ENCODE peak calls at places on chromosomes 13 and 19, in four cellular contexts. Z is AG09319, I is cardiac muscle cell, A is osteoblast. R is an unnamed sample.

GRCh38 chr19:45424191-45425058 is 708 bp upstream of the ERCC1 start:
- DNase-seq in Z (peak; percentile 71), I (no peak), A (peak; percentile 97), R (peak; percentile 33)

GRCh38 chr19:11421607-11422098 is 2.5 kb upstream of the RGL3 start:
- DNase-seq in Z (no peak), I (peak; percentile 31), A (peak; percentile 93), R (peak; percentile 29)

GRCh38 chr13:20848203-20848602 is 54.3 kb downstream of the XPO4 start:
- DNase-seq in Z (no peak), I (no peak), A (no peak), R (no peak)

GRCh38 chr19:43534811-43535761 is 2.1 kb downstream of the ZNF575 start:
- DNase-seq in Z (no peak), I (peak; percentile 79), A (peak; percentile 94), R (peak; percentile 68)

GRCh38 chr13:114282143-114282685 is 813 bp downstream of the UPF3A start:
- DNase-seq in Z (no peak), I (peak; percentile 73), A (peak; percentile 86), R (peak; percentile 27)

GRCh38 chr13:24045456-24045996 is 115.0 kb upstream of the SPATA13 start:
- DNase-seq in Z (no peak), I (no peak), A (no peak), R (no peak)

GRCh38 chr13:89925107-89925506 is 1422.4 kb upstream of the MIR17HG start:
- DNase-seq in Z (no peak), I (peak; percentile 58), A (no peak), R (no peak)

GRCh38 chr19:23991170-23991569 is 76.5 kb downstream of the ZNF726 start:
- DNase-seq in Z (no peak), I (no peak), A (no peak), R (no peak)

GRCh38 chr19:55526216-55527196 is 10.4 kb downstream of the SBK2 start:
- DNase-seq in Z (peak; percentile 16), I (peak; percentile 56), A (peak; percentile 93), R (no peak)

GRCh38 chr19:15332311-15332996 is at the start of gene BRD4:
- DNase-seq in Z (no peak), I (peak; percentile 86), A (peak; percentile 99), R (peak; percentile 75)

GRCh38 chr19:38669532-38669931 is 22.1 kb downstream of the ACTN4 start:
- DNase-seq in Z (no peak), I (no peak), A (peak; percentile 15), R (no peak)

GRCh38 chr13:50850445-50850844 is 7.0 kb upstream of the DLEU7 start:
- DNase-seq in Z (no peak), I (no peak), A (no peak), R (no peak)

GRCh38 chr19:16040642-16041041 is 35.7 kb upstream of the TPM4 start:
- DNase-seq in Z (no peak), I (no peak), A (peak; percentile 61), R (no peak)

GRCh38 chr19:4277051-4277700 is 1.9 kb upstream of the SHD start:
- DNase-seq in Z (no peak), I (peak; percentile 42), A (peak; percentile 86), R (no peak)

GRCh38 chr13:91174886-91175501 is 172.5 kb upstream of the MIR17HG start:
- DNase-seq in Z (no peak), I (no peak), A (peak; percentile 39), R (no peak)

GRCh38 chr19:769610-770009 is 18.7 kb downstream of the MISP start:
- DNase-seq in Z (no peak), I (no peak), A (peak; percentile 36), R (no peak)

GRCh38 chr13:40087021-40088002 is 431.9 kb downstream of the COG6 start:
- DNase-seq in Z (no peak), I (no peak), A (no peak), R (no peak)

GRCh38 chr19:17677002-17677401 is 11.2 kb downstream of the UNC13A start:
- DNase-seq in Z (no peak), I (peak; percentile 20), A (no peak), R (no peak)
- TF ChIP-seq CTCF in Z (no peak), I (peak; percentile 9), A (no peak), R (peak; percentile 15)

GRCh38 chr13:53775807-53776206 is 747.2 kb downstream of the OLFM4 start:
- DNase-seq in Z (no peak), I (no peak), A (no peak), R (no peak)
- TF ChIP-seq CTCF in Z (no peak), I (no peak), A (no peak), R (peak; percentile 41)

DNA sequence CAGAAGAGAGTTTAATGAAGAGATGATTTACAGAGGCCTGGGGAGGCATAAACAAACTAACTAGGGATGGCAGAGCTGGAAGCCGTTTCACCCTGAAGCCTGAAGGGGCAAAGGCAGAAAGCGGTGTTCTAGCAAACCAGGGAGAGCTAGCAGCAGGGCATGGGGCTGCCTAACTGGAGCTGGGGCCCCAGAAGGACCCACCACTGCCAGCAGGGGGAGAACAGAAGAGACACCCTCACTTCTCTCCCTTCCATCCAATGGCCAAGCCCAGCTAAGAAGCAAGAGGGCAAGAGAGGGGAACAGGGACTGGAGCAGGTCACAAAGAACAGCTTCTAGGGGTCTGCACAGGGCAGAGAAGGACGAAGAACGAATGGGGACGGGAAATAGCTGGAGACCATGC is 195.5 kb downstream of the KATNAL1 start:
- DNase-seq in Z (no peak), I (no peak), A (peak; percentile 88), R (no peak)
- TF ChIP-seq CTCF in Z (peak; percentile 17), I (peak; percentile 10), A (peak; percentile 33), R (peak; percentile 35)

GRCh38 chr13:47798906-47799305 is 202.2 kb downstream of the SUCLA2 start:
- DNase-seq in Z (no peak), I (peak; percentile 5), A (no peak), R (no peak)
- TF ChIP-seq CTCF in Z (peak; percentile 44), I (peak; percentile 57), A (peak; percentile 44), R (no peak)

GRCh38 chr13:44141725-44142539 is 231.7 kb upstream of the SERP2 start:
- DNase-seq in Z (peak; percentile 91), I (peak; percentile 98), A (peak; percentile 98), R (peak; percentile 100)
- TF ChIP-seq CTCF in Z (no peak), I (no peak), A (no peak), R (peak; percentile 40)

DNA sequence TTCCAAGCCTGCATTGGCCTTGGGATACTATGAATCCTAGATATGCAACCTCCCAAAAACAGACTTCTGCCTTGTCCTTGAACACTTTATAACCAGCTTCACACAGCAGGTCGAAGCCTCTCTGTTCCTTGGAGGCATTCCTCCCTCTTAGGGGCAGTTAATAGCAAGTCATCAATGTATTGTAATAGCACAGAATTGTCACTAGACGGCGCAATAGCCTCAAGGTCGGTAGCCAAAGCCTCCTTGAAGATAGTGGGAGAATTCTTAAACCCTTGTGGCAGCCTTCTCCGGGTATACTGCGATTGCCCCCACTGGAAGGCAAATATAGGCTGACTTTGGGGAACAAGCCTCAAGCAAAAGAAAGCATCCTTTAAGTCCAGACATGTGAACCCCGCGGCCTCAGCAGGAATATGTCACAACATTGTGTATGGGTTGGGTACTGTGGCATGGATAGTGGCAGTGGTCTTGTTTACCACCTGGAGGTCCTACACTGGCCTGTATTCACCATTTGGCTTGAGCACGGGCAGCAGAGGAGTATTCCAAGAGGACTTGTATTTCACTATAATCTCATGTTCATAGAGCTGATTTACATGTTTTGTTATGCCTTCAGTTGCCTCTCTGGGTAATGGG is 61.1 kb downstream of the ZNF431 start:
- DNase-seq in Z (peak; percentile 1), I (peak; percentile 64), A (peak; percentile 79), R (peak; percentile 13)
- TF ChIP-seq CTCF in Z (peak; percentile 53), I (peak; percentile 60), A (peak; percentile 81), R (peak; percentile 72)